ENCODE peak calls at places on chromosome 3, in nine cellular contexts. One of them, this sample, is unnamed.

GRCh38 chr3:123028233-123028828 is 768 bp upstream of the SEMA5B start:
- DNase-seq in transverse colon: peak; percentile 31
- DNase-seq in neural progenitor cell: peak; percentile 81
- DNase-seq in upper lobe of right lung: no peak
- DNase-seq in esophagus squamous epithelium: no peak
- DNase-seq in cardiac muscle cell: peak; percentile 86
- DNase-seq in ovary: peak; percentile 55
- DNase-seq in heart left ventricle: peak; percentile 34
- DNase-seq in gastrocnemius medialis: no peak
- DNase-seq in this sample: no peak

GRCh38 chr3:141057951-141058800 is 7.0 kb downstream of the SPSB4 start:
- DNase-seq in transverse colon: no peak
- DNase-seq in neural progenitor cell: no peak
- DNase-seq in upper lobe of right lung: peak; percentile 43
- DNase-seq in esophagus squamous epithelium: no peak
- DNase-seq in cardiac muscle cell: no peak
- DNase-seq in ovary: no peak
- DNase-seq in heart left ventricle: no peak
- DNase-seq in gastrocnemius medialis: no peak
- DNase-seq in this sample: peak; percentile 53

GRCh38 chr3:101253429-101253828 is 66.9 kb downstream of the IMPG2 start:
- DNase-seq in transverse colon: no peak
- DNase-seq in neural progenitor cell: no peak
- DNase-seq in upper lobe of right lung: no peak
- DNase-seq in esophagus squamous epithelium: no peak
- DNase-seq in cardiac muscle cell: no peak
- DNase-seq in ovary: no peak
- DNase-seq in heart left ventricle: no peak
- DNase-seq in gastrocnemius medialis: no peak
- DNase-seq in this sample: no peak

GRCh38 chr3:122258757-122259371 is 66.2 kb upstream of the CSTA start:
- DNase-seq in transverse colon: peak; percentile 71
- DNase-seq in neural progenitor cell: peak; percentile 85
- DNase-seq in upper lobe of right lung: peak; percentile 76
- DNase-seq in esophagus squamous epithelium: peak; percentile 11
- DNase-seq in cardiac muscle cell: peak; percentile 79
- DNase-seq in ovary: peak; percentile 49
- DNase-seq in heart left ventricle: peak; percentile 50
- DNase-seq in gastrocnemius medialis: peak; percentile 23
- DNase-seq in this sample: no peak

GRCh38 chr3:180828723-180829408 is 83.6 kb upstream of the FXR1 start:
- DNase-seq in transverse colon: no peak
- DNase-seq in neural progenitor cell: no peak
- DNase-seq in upper lobe of right lung: no peak
- DNase-seq in esophagus squamous epithelium: no peak
- DNase-seq in cardiac muscle cell: no peak
- DNase-seq in ovary: no peak
- DNase-seq in heart left ventricle: no peak
- DNase-seq in gastrocnemius medialis: no peak
- DNase-seq in this sample: no peak

GRCh38 chr3:58588030-58588614 is 10.9 kb upstream of the FAM107A start:
- DNase-seq in transverse colon: no peak
- DNase-seq in neural progenitor cell: peak; percentile 82
- DNase-seq in upper lobe of right lung: no peak
- DNase-seq in esophagus squamous epithelium: no peak
- DNase-seq in cardiac muscle cell: peak; percentile 59
- DNase-seq in ovary: no peak
- DNase-seq in heart left ventricle: no peak
- DNase-seq in gastrocnemius medialis: no peak
- DNase-seq in this sample: no peak

GRCh38 chr3:179391906-179392305 is 44.4 kb downstream of the MFN1 start:
- DNase-seq in transverse colon: no peak
- DNase-seq in neural progenitor cell: no peak
- DNase-seq in upper lobe of right lung: no peak
- DNase-seq in esophagus squamous epithelium: no peak
- DNase-seq in cardiac muscle cell: no peak
- DNase-seq in ovary: no peak
- DNase-seq in heart left ventricle: no peak
- DNase-seq in gastrocnemius medialis: no peak
- DNase-seq in this sample: no peak

GRCh38 chr3:188214442-188214841 is 60.5 kb downstream of the LPP start:
- DNase-seq in transverse colon: no peak
- DNase-seq in neural progenitor cell: no peak
- DNase-seq in upper lobe of right lung: no peak
- DNase-seq in esophagus squamous epithelium: no peak
- DNase-seq in cardiac muscle cell: no peak
- DNase-seq in ovary: no peak
- DNase-seq in heart left ventricle: no peak
- DNase-seq in gastrocnemius medialis: no peak
- DNase-seq in this sample: no peak

GRCh38 chr3:59189561-59190338 is 139.9 kb upstream of the CFAP20DC start:
- DNase-seq in transverse colon: peak; percentile 10
- DNase-seq in neural progenitor cell: no peak
- DNase-seq in upper lobe of right lung: no peak
- DNase-seq in esophagus squamous epithelium: no peak
- DNase-seq in cardiac muscle cell: peak; percentile 2
- DNase-seq in ovary: no peak
- DNase-seq in heart left ventricle: no peak
- DNase-seq in gastrocnemius medialis: no peak
- DNase-seq in this sample: no peak

GRCh38 chr3:52831500-52832301 is 1.2 kb upstream of the ITIH4 start:
- DNase-seq in transverse colon: peak; percentile 34
- DNase-seq in neural progenitor cell: no peak
- DNase-seq in upper lobe of right lung: no peak
- DNase-seq in esophagus squamous epithelium: no peak
- DNase-seq in cardiac muscle cell: peak; percentile 74
- DNase-seq in ovary: no peak
- DNase-seq in heart left ventricle: peak; percentile 51
- DNase-seq in gastrocnemius medialis: peak; percentile 95
- DNase-seq in this sample: peak; percentile 92

GRCh38 chr3:71725279-71725991 is at the start of gene EIF4E3:
- DNase-seq in transverse colon: peak; percentile 42
- DNase-seq in neural progenitor cell: peak; percentile 81
- DNase-seq in upper lobe of right lung: peak; percentile 77
- DNase-seq in esophagus squamous epithelium: no peak
- DNase-seq in cardiac muscle cell: peak; percentile 37
- DNase-seq in ovary: peak; percentile 70
- DNase-seq in heart left ventricle: peak; percentile 46
- DNase-seq in gastrocnemius medialis: peak; percentile 21
- DNase-seq in this sample: peak; percentile 79

GRCh38 chr3:32780735-32781210 is 37.0 kb upstream of the TRIM71 start:
- DNase-seq in transverse colon: peak; percentile 41
- DNase-seq in neural progenitor cell: peak; percentile 97
- DNase-seq in upper lobe of right lung: peak; percentile 85
- DNase-seq in esophagus squamous epithelium: no peak
- DNase-seq in cardiac muscle cell: peak; percentile 59
- DNase-seq in ovary: peak; percentile 53
- DNase-seq in heart left ventricle: peak; percentile 17
- DNase-seq in gastrocnemius medialis: no peak
- DNase-seq in this sample: no peak

GRCh38 chr3:45553469-45553974 is 41.0 kb upstream of the LIMD1 start:
- DNase-seq in transverse colon: peak; percentile 61
- DNase-seq in neural progenitor cell: no peak
- DNase-seq in upper lobe of right lung: no peak
- DNase-seq in esophagus squamous epithelium: no peak
- DNase-seq in cardiac muscle cell: peak; percentile 83
- DNase-seq in ovary: peak; percentile 51
- DNase-seq in heart left ventricle: peak; percentile 68
- DNase-seq in gastrocnemius medialis: peak; percentile 94
- DNase-seq in this sample: no peak

GRCh38 chr3:195356151-195357086 is 85.5 kb upstream of the XXYLT1 start:
- DNase-seq in transverse colon: no peak
- DNase-seq in neural progenitor cell: peak; percentile 18
- DNase-seq in upper lobe of right lung: no peak
- DNase-seq in esophagus squamous epithelium: no peak
- DNase-seq in cardiac muscle cell: peak; percentile 25
- DNase-seq in ovary: peak; percentile 54
- DNase-seq in heart left ventricle: peak; percentile 46
- DNase-seq in gastrocnemius medialis: peak; percentile 57
- DNase-seq in this sample: no peak

GRCh38 chr3:189863031-189863430 is 231.8 kb downstream of the TP63 start:
- DNase-seq in transverse colon: no peak
- DNase-seq in neural progenitor cell: no peak
- DNase-seq in upper lobe of right lung: no peak
- DNase-seq in esophagus squamous epithelium: no peak
- DNase-seq in cardiac muscle cell: peak; percentile 57
- DNase-seq in ovary: no peak
- DNase-seq in heart left ventricle: no peak
- DNase-seq in gastrocnemius medialis: peak; percentile 48
- DNase-seq in this sample: no peak

GRCh38 chr3:99246010-99246654 is 344.6 kb upstream of the DCBLD2 start:
- DNase-seq in transverse colon: no peak
- DNase-seq in neural progenitor cell: no peak
- DNase-seq in upper lobe of right lung: no peak
- DNase-seq in esophagus squamous epithelium: no peak
- DNase-seq in cardiac muscle cell: peak; percentile 34
- DNase-seq in ovary: no peak
- DNase-seq in heart left ventricle: no peak
- DNase-seq in gastrocnemius medialis: no peak
- DNase-seq in this sample: no peak
- TF ChIP-seq CTCF in transverse colon: no peak
- TF ChIP-seq CTCF in neural progenitor cell: no peak
- TF ChIP-seq CTCF in upper lobe of right lung: no peak
- TF ChIP-seq CTCF in esophagus squamous epithelium: no peak
- TF ChIP-seq CTCF in cardiac muscle cell: no peak
- TF ChIP-seq CTCF in ovary: no peak
- TF ChIP-seq CTCF in heart left ventricle: no peak
- TF ChIP-seq CTCF in gastrocnemius medialis: no peak
- TF ChIP-seq CTCF in this sample: no peak

DNA sequence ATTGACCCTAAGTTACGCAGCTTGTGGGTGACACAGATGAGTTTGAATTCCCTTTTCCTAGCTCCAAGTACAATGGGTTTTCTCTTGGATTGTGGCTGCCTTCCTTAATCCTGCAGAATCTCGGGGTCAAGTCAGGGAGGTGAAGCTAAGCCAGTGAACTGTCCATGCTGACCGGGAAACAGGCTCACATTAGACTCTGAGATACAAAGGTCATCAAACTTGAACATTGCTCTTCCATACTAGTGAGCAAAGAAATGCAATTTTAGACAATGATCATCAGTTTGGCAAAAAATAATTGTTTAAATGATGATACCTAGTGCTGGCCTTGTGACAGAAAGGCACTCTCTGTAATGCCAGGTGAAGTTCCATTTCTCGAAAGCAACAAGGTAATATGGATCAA is 31.6 kb downstream of the SLC6A1 start:
- DNase-seq in transverse colon: no peak
- DNase-seq in neural progenitor cell: no peak
- DNase-seq in upper lobe of right lung: no peak
- DNase-seq in esophagus squamous epithelium: no peak
- DNase-seq in cardiac muscle cell: no peak
- DNase-seq in ovary: no peak
- DNase-seq in heart left ventricle: no peak
- DNase-seq in gastrocnemius medialis: no peak
- DNase-seq in this sample: no peak
- H3K27ac ChIP-seq in transverse colon: no peak overlapping the region
- H3K27ac ChIP-seq in neural progenitor cell: no peak overlapping the region
- H3K27ac ChIP-seq in upper lobe of right lung: no peak overlapping the region
- H3K27ac ChIP-seq in esophagus squamous epithelium: no peak overlapping the region
- H3K27ac ChIP-seq in cardiac muscle cell: no peak overlapping the region
- H3K27ac ChIP-seq in ovary: no peak overlapping the region
- H3K27ac ChIP-seq in heart left ventricle: no peak overlapping the region
- H3K27ac ChIP-seq in gastrocnemius medialis: no peak overlapping the region
- H3K27ac ChIP-seq in this sample: no peak overlapping the region

GRCh38 chr3:139894638-139894989 is 40.4 kb upstream of the CLSTN2 start:
- DNase-seq in transverse colon: no peak
- DNase-seq in neural progenitor cell: no peak
- DNase-seq in upper lobe of right lung: no peak
- DNase-seq in esophagus squamous epithelium: no peak
- DNase-seq in cardiac muscle cell: no peak
- DNase-seq in ovary: peak; percentile 74
- DNase-seq in heart left ventricle: peak; percentile 16
- DNase-seq in gastrocnemius medialis: no peak
- DNase-seq in this sample: no peak

GRCh38 chr3:139893264-139893962 is 41.6 kb upstream of the CLSTN2 start:
- DNase-seq in transverse colon: no peak
- DNase-seq in neural progenitor cell: no peak
- DNase-seq in upper lobe of right lung: no peak
- DNase-seq in esophagus squamous epithelium: no peak
- DNase-seq in cardiac muscle cell: peak; percentile 5
- DNase-seq in ovary: peak; percentile 42
- DNase-seq in heart left ventricle: peak; percentile 8
- DNase-seq in gastrocnemius medialis: peak; percentile 26
- DNase-seq in this sample: no peak

GRCh38 chr3:139888561-139889140 is 46.3 kb upstream of the CLSTN2 start:
- DNase-seq in transverse colon: no peak
- DNase-seq in neural progenitor cell: no peak
- DNase-seq in upper lobe of right lung: no peak
- DNase-seq in esophagus squamous epithelium: no peak
- DNase-seq in cardiac muscle cell: no peak
- DNase-seq in ovary: no peak
- DNase-seq in heart left ventricle: no peak
- DNase-seq in gastrocnemius medialis: no peak
- DNase-seq in this sample: no peak

GRCh38 chr3:139897759-139898158 is 37.2 kb upstream of the CLSTN2 start:
- DNase-seq in transverse colon: no peak
- DNase-seq in neural progenitor cell: no peak
- DNase-seq in upper lobe of right lung: no peak
- DNase-seq in esophagus squamous epithelium: no peak
- DNase-seq in cardiac muscle cell: no peak
- DNase-seq in ovary: no peak
- DNase-seq in heart left ventricle: no peak
- DNase-seq in gastrocnemius medialis: no peak
- DNase-seq in this sample: no peak

DNA sequence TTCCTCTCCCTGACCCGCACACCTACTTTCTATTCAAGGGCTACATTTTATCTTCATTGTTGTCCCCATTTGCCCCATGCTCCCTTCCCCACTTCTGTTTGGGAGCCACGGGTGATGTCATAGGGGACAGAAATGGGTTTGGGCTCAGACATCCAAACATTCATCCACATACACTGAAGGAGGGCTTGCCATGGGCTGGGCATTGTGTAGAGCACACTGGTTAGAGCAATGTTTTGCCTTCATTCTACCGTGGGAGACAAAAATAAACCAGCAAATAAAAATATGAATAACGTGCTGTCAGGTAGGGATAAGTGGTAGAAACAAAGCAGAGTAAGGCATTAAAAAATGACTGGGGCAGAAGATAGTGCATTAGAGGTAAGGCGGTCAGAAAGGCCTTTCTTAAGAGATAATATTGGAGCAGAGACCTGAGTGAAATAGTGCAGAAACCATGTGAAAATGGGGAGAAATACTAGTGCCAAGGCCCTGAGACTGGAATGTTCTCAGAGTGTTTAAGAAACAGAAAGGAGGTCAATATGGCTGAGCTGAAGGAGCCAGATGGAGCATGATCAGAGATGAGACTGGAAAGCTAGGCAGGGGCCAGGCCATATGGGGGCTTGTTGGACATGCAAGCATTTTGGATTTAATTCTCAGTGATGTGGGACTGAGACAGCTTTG is 40.9 kb upstream of the CLSTN2 start:
- DNase-seq in transverse colon: no peak
- DNase-seq in neural progenitor cell: no peak
- DNase-seq in upper lobe of right lung: no peak
- DNase-seq in esophagus squamous epithelium: no peak
- DNase-seq in cardiac muscle cell: no peak
- DNase-seq in ovary: no peak
- DNase-seq in heart left ventricle: no peak
- DNase-seq in gastrocnemius medialis: peak; percentile 17
- DNase-seq in this sample: no peak
- H3K4me3 ChIP-seq in transverse colon: no peak overlapping the region
- H3K4me3 ChIP-seq in neural progenitor cell: no peak overlapping the region
- H3K4me3 ChIP-seq in upper lobe of right lung: no peak overlapping the region
- H3K4me3 ChIP-seq in esophagus squamous epithelium: no peak overlapping the region
- H3K4me3 ChIP-seq in cardiac muscle cell: no peak overlapping the region
- H3K4me3 ChIP-seq in ovary: no peak overlapping the region
- H3K4me3 ChIP-seq in heart left ventricle: no peak overlapping the region
- H3K4me3 ChIP-seq in gastrocnemius medialis: no peak overlapping the region
- H3K4me3 ChIP-seq in this sample: no peak overlapping the region

GRCh38 chr3:55818485-55818884 is 331.4 kb upstream of the WNT5A start:
- DNase-seq in transverse colon: no peak
- DNase-seq in neural progenitor cell: peak; percentile 24
- DNase-seq in upper lobe of right lung: no peak
- DNase-seq in esophagus squamous epithelium: no peak
- DNase-seq in cardiac muscle cell: peak; percentile 4
- DNase-seq in ovary: no peak
- DNase-seq in heart left ventricle: no peak
- DNase-seq in gastrocnemius medialis: no peak
- DNase-seq in this sample: no peak
- TF ChIP-seq CTCF in transverse colon: no peak
- TF ChIP-seq CTCF in neural progenitor cell: peak; percentile 37
- TF ChIP-seq CTCF in upper lobe of right lung: no peak
- TF ChIP-seq CTCF in esophagus squamous epithelium: no peak
- TF ChIP-seq CTCF in cardiac muscle cell: no peak
- TF ChIP-seq CTCF in ovary: no peak
- TF ChIP-seq CTCF in heart left ventricle: no peak
- TF ChIP-seq CTCF in gastrocnemius medialis: no peak
- TF ChIP-seq CTCF in this sample: no peak

This sample was measured in coronary artery.